ENCODE peak calls at places on chromosomes 16 and 17, in nine cellular contexts. S is CD8-positive, alpha-beta memory T cell; H is anterior cingulate cortex; M is HTR-8/SVneo; W is CD4-positive, CD25-positive, alpha-beta regulatory T cell; C is endodermal cell; E is fibroblast of lung; I is stimulated activated CD4-positive, alpha-beta T cell treated with anti-CD3 and anti-CD28 coated beads, TNF-alpha, amount 100 ng/mL, for 1 hour; F is EH. B is an unnamed sample.

GRCh38 chr16:52521570-52521969 is 25.4 kb downstream of the TOX3 start:
- DNase-seq in E (no peak), H (no peak), M (no peak), S (no peak), I (no peak), W (no peak), F (no peak), C (no peak), B (no peak)

GRCh38 chr17:81930142-81931125 is 2.9 kb upstream of the MAFG start:
- DNase-seq in C (peak), S (no peak), I (no peak), H (no peak), W (no peak), E (no peak), M (no peak), F (no peak), B (no peak)

GRCh38 chr17:75047398-75048098 is 523 bp downstream of the KCTD2 start:
- DNase-seq in W (peak), M (no peak), H (no peak), E (peak), F (peak), I (no peak), S (peak), C (peak), B (peak)

GRCh38 chr17:56593073-56593740 is at the start of gene NOG:
- DNase-seq in E (peak), H (peak), M (peak), C (peak), F (peak), W (peak), I (no peak), S (no peak), B (no peak)

GRCh38 chr16:61370564-61370963 is 665.7 kb downstream of the CDH8 start:
- DNase-seq in H (no peak), M (no peak), F (no peak), E (no peak), I (no peak), W (no peak), S (no peak), C (no peak), B (no peak)

GRCh38 chr17:17346428-17347233 is 43.5 kb downstream of the NT5M start:
- DNase-seq in I (no peak), S (no peak), M (no peak), E (no peak), F (no peak), C (peak), W (no peak), H (no peak), B (no peak)

GRCh38 chr16:27769561-27770222 is 219.7 kb downstream of the KATNIP start:
- DNase-seq in C (no peak), E (peak), W (no peak), F (no peak), S (no peak), I (no peak), M (no peak), H (no peak), B (no peak)

GRCh38 chr17:36129616-36130015 is 26.0 kb downstream of the CCL4 start:
- DNase-seq in S (no peak), H (no peak), W (no peak), F (no peak), M (no peak), I (no peak), C (no peak), E (no peak), B (no peak)

GRCh38 chr17:2214047-2214717 is 89.4 kb downstream of the SMG6 start:
- DNase-seq in C (peak), I (no peak), F (peak), E (peak), W (no peak), M (peak), S (no peak), H (peak), B (peak)

GRCh38 chr17:3695723-3696411 is at the start of gene P2RX5:
- DNase-seq in W (peak), S (peak), E (peak), F (peak), M (no peak), I (no peak), C (peak), H (no peak), B (no peak)

GRCh38 chr17:69908599-69909368 is 166.2 kb upstream of the KCNJ16 start:
- DNase-seq in H (no peak), C (no peak), S (no peak), E (no peak), M (no peak), W (no peak), F (no peak), I (no peak), B (no peak)

GRCh38 chr16:85826686-85827247 is 27.3 kb downstream of the COX4I1 start:
- DNase-seq in W (no peak), F (no peak), H (no peak), S (no peak), E (no peak), C (no peak), M (no peak), I (no peak), B (no peak)

GRCh38 chr17:41521574-41522261 is 3.0 kb upstream of the KRT15 start:
- DNase-seq in E (peak), M (peak), I (no peak), F (peak), W (no peak), S (no peak), H (no peak), C (peak), B (peak)

GRCh38 chr17:17236295-17237025 is 508 bp downstream of the FLCN start:
- DNase-seq in S (no peak), E (peak), C (no peak), H (no peak), W (peak), M (peak), I (no peak), F (peak), B (peak)

GRCh38 chr17:67582632-67583230 is 135.0 kb upstream of the NOL11 start:
- DNase-seq in F (no peak), E (peak), W (no peak), S (no peak), C (peak), H (no peak), M (no peak), I (no peak), B (no peak)

GRCh38 chr17:2416010-2416734 is 15.3 kb upstream of the MNT start:
- DNase-seq in W (peak), C (peak), H (peak), E (peak), I (peak), M (peak), F (peak), S (peak), B (peak)

GRCh38 chr17:5584971-5585794 is 874 bp upstream of the NLRP1 start:
- DNase-seq in H (no peak), C (no peak), S (no peak), E (peak), I (no peak), M (peak), W (no peak), F (peak), B (no peak)

GRCh38 chr16:24844101-24845030 is 1.4 kb upstream of the SLC5A11 start:
- DNase-seq in M (no peak), W (peak), E (peak), F (no peak), I (no peak), H (no peak), S (no peak), C (peak), B (peak)

GRCh38 chr17:16930571-16931317 is 41.2 kb downstream of the TNFRSF13B start:
- DNase-seq in M (no peak), F (no peak), H (no peak), C (no peak), S (peak), E (no peak), I (no peak), W (no peak), B (no peak)

GRCh38 chr16:10332301-10332700 is 53.6 kb upstream of the ATF7IP2 start:
- DNase-seq in F (no peak), E (peak), S (no peak), M (no peak), I (no peak), C (peak), H (no peak), W (no peak), B (no peak)

GRCh38 chr16:23105309-23105708 is 43.9 kb downstream of the USP31 start:
- DNase-seq in M (no peak), I (no peak), S (no peak), E (no peak), F (no peak), H (no peak), W (no peak), C (no peak), B (no peak)

GRCh38 chr17:81488276-81488860 is 24.2 kb downstream of the ACTG1 start:
- DNase-seq in E (no peak), I (no peak), F (peak), H (no peak), M (no peak), W (peak), S (no peak), C (no peak), B (no peak)

GRCh38 chr16:81652798-81653505 is 126.1 kb upstream of the PLCG2 start:
- DNase-seq in H (no peak), F (no peak), I (no peak), M (no peak), S (no peak), C (peak), W (no peak), E (no peak), B (no peak)

GRCh38 chr16:83952587-83952939 is 477 bp upstream of the OSGIN1 start:
- DNase-seq in M (peak), W (no peak), I (no peak), S (no peak), E (peak), H (no peak), F (no peak), C (no peak), B (no peak)

GRCh38 chr17:75919611-75920010 is 14.9 kb upstream of the MRPL38 start:
- DNase-seq in H (no peak), E (no peak), F (no peak), M (no peak), W (no peak), S (no peak), I (no peak), C (no peak), B (no peak)

GRCh38 chr17:412211-413015 is 59.8 kb upstream of the RPH3AL start:
- DNase-seq in F (peak), M (peak), H (peak), S (peak), I (no peak), C (peak), E (peak), W (peak), B (peak)

GRCh38 chr17:10815318-10815717 is 11.4 kb upstream of the TMEM238L start:
- DNase-seq in H (no peak), W (no peak), M (no peak), C (no peak), S (no peak), E (no peak), I (no peak), F (no peak), B (no peak)

GRCh38 chr16:83717814-83718213 is 90.0 kb upstream of the HSBP1 start:
- DNase-seq in F (peak), S (no peak), E (peak), H (no peak), M (peak), I (no peak), C (no peak), W (no peak), B (no peak)

GRCh38 chr16:84661418-84662060 is 13.2 kb downstream of the KLHL36 start:
- DNase-seq in I (no peak), H (no peak), C (no peak), M (no peak), S (no peak), F (no peak), W (no peak), E (no peak), B (no peak)

GRCh38 chr17:28364665-28365363 is at the start of gene SEBOX:
- DNase-seq in M (no peak), E (no peak), S (no peak), C (no peak), I (no peak), F (no peak), H (no peak), W (no peak), B (no peak)

GRCh38 chr17:83057397-83057761 is 22.0 kb upstream of the METRNL start:
- DNase-seq in F (no peak), S (no peak), W (no peak), H (no peak), E (no peak), M (no peak), C (peak), I (no peak), B (no peak)

GRCh38 chr17:77959926-77960521 is 1.5 kb downstream of the TNRC6C start:
- DNase-seq in S (peak), F (peak), M (no peak), H (no peak), I (no peak), C (no peak), E (peak), W (peak), B (no peak)

GRCh38 chr17:12983986-12984932 is 33.6 kb downstream of the ELAC2 start:
- DNase-seq in C (no peak), E (peak), F (peak), H (peak), I (no peak), M (no peak), W (no peak), S (no peak), B (no peak)

GRCh38 chr16:73051903-73052302 is 4.0 kb upstream of the ZFHX3 start:
- DNase-seq in F (no peak), I (no peak), E (no peak), S (no peak), M (no peak), W (no peak), H (no peak), C (no peak), B (no peak)

GRCh38 chr17:35372846-35373531 is 432 bp downstream of the SLFN11 start:
- DNase-seq in F (peak), I (no peak), C (peak), W (peak), E (no peak), M (no peak), H (no peak), S (no peak), B (peak)

GRCh38 chr17:329794-330420 is 22.7 kb downstream of the RPH3AL start:
- DNase-seq in F (no peak), E (no peak), H (no peak), C (no peak), W (no peak), S (no peak), I (no peak), M (no peak), B (no peak)

GRCh38 chr16:89334988-89335802 is 117.7 kb downstream of the ZNF778 start:
- DNase-seq in I (no peak), C (no peak), H (no peak), F (peak), E (no peak), M (no peak), W (no peak), S (peak), B (no peak)

GRCh38 chr17:50148226-50149098 is 2.0 kb downstream of the PPP1R9B start:
- DNase-seq in F (peak), E (peak), W (peak), H (peak), I (peak), M (peak), C (peak), S (peak), B (peak)

GRCh38 chr17:7750321-7750821 is 32.8 kb downstream of the DNAH2 start:
- DNase-seq in C (no peak), W (no peak), S (no peak), H (no peak), E (peak), I (no peak), M (peak), F (peak), B (no peak)

GRCh38 chr17:67422887-67423286 is 45.8 kb downstream of the PITPNC1 start:
- DNase-seq in I (no peak), E (peak), F (no peak), S (no peak), W (no peak), M (no peak), H (no peak), C (no peak), B (no peak)

B was measured in erythroblast.